ENCODE peak calls at places on chromosome 1, in seven cellular contexts. R is NCI-H748 treated with DMSO at 0.1 percent for 48 hours, U is AG08396, X is HT1080, F is AG09319, Q is brain microvascular endothelial cell, M is AG08395. O is an unnamed sample.

GRCh38 chr1:150550222-150551048 is 1.2 kb downstream of the ADAMTSL4 start:
- DNase-seq in R (no peak), X (no peak), M (no peak), Q (no peak), U (no peak), F (no peak), O (no peak)

GRCh38 chr1:10796029-10796944 is at the start of gene CASZ1:
- DNase-seq in X (peak), M (peak), U (peak), Q (peak), F (peak), R (peak), O (no peak)

GRCh38 chr1:38527373-38527966 is 332.1 kb downstream of the RRAGC start:
- DNase-seq in F (no peak), X (peak), M (no peak), U (no peak), Q (no peak), R (no peak), O (peak)

GRCh38 chr1:166166701-166167394 is at the start of gene FAM78B:
- DNase-seq in R (peak), U (peak), X (peak), M (peak), F (peak), Q (no peak), O (peak)

GRCh38 chr1:38712046-38712445 is 147.5 kb downstream of the RRAGC start:
- DNase-seq in U (no peak), F (no peak), M (no peak), R (no peak), X (no peak), Q (no peak), O (no peak)

GRCh38 chr1:218659911-218660677 is 315.0 kb downstream of the TGFB2 start:
- DNase-seq in Q (peak), X (no peak), U (no peak), R (no peak), M (peak), F (no peak), O (no peak)

GRCh38 chr1:156821801-156822200 is 5.2 kb upstream of the SH2D2A start:
- DNase-seq in Q (peak), R (no peak), M (peak), X (no peak), U (no peak), F (no peak), O (peak)

GRCh38 chr1:241586905-241587532 is 53.1 kb downstream of the CHML start:
- DNase-seq in F (no peak), U (no peak), R (no peak), X (no peak), Q (no peak), M (no peak), O (no peak)

GRCh38 chr1:15188145-15188544 is 34.6 kb downstream of the TMEM51 start:
- DNase-seq in F (no peak), M (no peak), X (no peak), U (no peak), Q (no peak), R (no peak), O (no peak)

GRCh38 chr1:2929335-2929734 is 91.9 kb upstream of the ACTRT2 start:
- DNase-seq in R (no peak), F (no peak), X (no peak), U (no peak), M (no peak), Q (no peak), O (no peak)

GRCh38 chr1:63547621-63548294 is 24.4 kb downstream of the EFCAB7 start:
- DNase-seq in U (no peak), R (no peak), Q (no peak), M (peak), F (no peak), X (peak), O (no peak)

GRCh38 chr1:9444532-9444931 is 94.7 kb upstream of the SLC25A33 start:
- DNase-seq in F (no peak), M (no peak), Q (no peak), R (no peak), U (no peak), X (no peak), O (no peak)

GRCh38 chr1:26180010-26180506 is 2.8 kb downstream of the CNKSR1 start:
- DNase-seq in Q (no peak), X (no peak), R (no peak), U (no peak), M (no peak), F (no peak), O (no peak)

GRCh38 chr1:247357781-247358211 is 26.1 kb upstream of the ZNF496 start:
- DNase-seq in M (no peak), X (no peak), Q (peak), U (peak), R (no peak), F (peak), O (no peak)

GRCh38 chr1:218718216-218718615 is 373.1 kb downstream of the TGFB2 start:
- DNase-seq in R (no peak), U (no peak), Q (no peak), F (no peak), M (peak), X (no peak), O (no peak)

GRCh38 chr1:230642263-230642959 is at the start of gene COG2:
- DNase-seq in F (peak), Q (peak), U (peak), R (peak), X (peak), M (peak), O (peak)

GRCh38 chr1:206647224-206647623 is 11.9 kb downstream of the DYRK3 start:
- DNase-seq in F (no peak), U (no peak), M (no peak), R (no peak), Q (no peak), X (no peak), O (no peak)

O was measured in immature natural killer cell.